ENCODE peak calls at places on chromosomes 3 and 15, in nine cellular contexts. P is sciatic nerve; X is AG04449; U is G401; T is NCI-H526; F is activated CD4-positive, alpha-beta T cell treated with anti-CD3 and anti-CD28 coated beads for 48 hours; Q is fibroblast of lung; G is breast epithelium; L is stimulated activated CD4-positive, alpha-beta T cell treated with anti-CD3 and anti-CD28 coated beads, Interleukin-2, amount 100 ng/mL, for 48 hours. I is an unnamed sample.

GRCh38 chr3:23540600-23540999 is 265.2 kb upstream of the UBE2E1 start:
- DNase-seq in F (no peak), X (no peak), P (no peak), Q (no peak), U (no peak), T (no peak), G (no peak), L (no peak), I (no peak)

GRCh38 chr3:133927543-133928066 is 31.9 kb upstream of the RAB6B start:
- DNase-seq in X (no peak), T (no peak), F (peak; percentile 71), P (no peak), U (no peak), Q (peak; percentile 21), G (no peak), L (peak; percentile 70), I (peak; percentile 66)

GRCh38 chr3:179929091-179929529 is 107.6 kb downstream of the PEX5L start:
- DNase-seq in U (peak; percentile 35), P (peak; percentile 76), L (peak; percentile 36), T (peak; percentile 62), X (peak; percentile 31), F (peak; percentile 57), G (no peak), Q (peak; percentile 59), I (no peak)

GRCh38 chr15:90300988-90301715 is 35.7 kb downstream of the NGRN start:
- DNase-seq in F (peak; percentile 77), Q (peak; percentile 12), L (peak; percentile 63), U (peak; percentile 82), X (no peak), G (no peak), P (peak; percentile 70), T (peak; percentile 20), I (peak; percentile 35)

GRCh38 chr3:13483286-13483685 is 3.2 kb downstream of the HDAC11 start:
- DNase-seq in F (no peak), U (no peak), X (no peak), Q (no peak), G (no peak), T (no peak), L (no peak), P (peak; percentile 47), I (no peak)

GRCh38 chr15:77909131-77909940 is 168.2 kb downstream of the TBC1D2B start:
- DNase-seq in X (no peak), F (no peak), U (no peak), Q (no peak), P (no peak), G (no peak), T (no peak), L (no peak), I (no peak)

GRCh38 chr3:192904632-192905289 is 12.9 kb downstream of the MB21D2 start:
- DNase-seq in F (no peak), Q (peak; percentile 47), G (no peak), P (no peak), T (no peak), L (no peak), U (no peak), X (no peak), I (no peak)

GRCh38 chr3:39269528-39269927 is 10.3 kb downstream of the CX3CR1 start:
- DNase-seq in U (no peak), Q (no peak), T (no peak), G (no peak), P (no peak), L (no peak), X (no peak), F (no peak), I (no peak)

GRCh38 chr15:41971893-41972340 is 440 bp downstream of the EHD4 start:
- DNase-seq in T (no peak), P (peak; percentile 72), Q (no peak), U (no peak), G (no peak), L (no peak), X (no peak), F (no peak), I (peak; percentile 27)

GRCh38 chr3:137770066-137770805 is 6.1 kb downstream of the SOX14 start:
- DNase-seq in P (no peak), U (no peak), Q (no peak), F (peak; percentile 7), G (no peak), L (no peak), X (no peak), T (no peak), I (no peak)

GRCh38 chr15:91142097-91142744 is 42.2 kb downstream of the SV2B start:
- DNase-seq in Q (no peak), U (peak; percentile 64), L (no peak), T (peak; percentile 17), X (no peak), P (no peak), F (no peak), G (no peak), I (no peak)

GRCh38 chr15:82992436-82992835 is 6.4 kb downstream of the RAMAC start:
- DNase-seq in F (no peak), G (no peak), U (no peak), X (no peak), P (no peak), T (no peak), Q (no peak), L (no peak), I (no peak)

GRCh38 chr15:65421360-65422215 is 1.2 kb downstream of the IGDCC4 start:
- DNase-seq in T (peak; percentile 21), F (no peak), X (no peak), P (peak; percentile 69), Q (peak; percentile 89), G (no peak), L (no peak), U (peak; percentile 52), I (no peak)

GRCh38 chr3:14538451-14539088 is 1.6 kb downstream of the GRIP2 start:
- DNase-seq in G (no peak), P (no peak), Q (no peak), F (no peak), U (no peak), L (no peak), T (no peak), X (no peak), I (no peak)

GRCh38 chr15:62403164-62403809 is 238.2 kb upstream of the C2CD4B start:
- DNase-seq in L (no peak), T (no peak), F (no peak), U (no peak), X (no peak), P (no peak), G (no peak), Q (peak; percentile 77), I (no peak)

GRCh38 chr3:173398111-173398479 is 551 bp downstream of the NLGN1 start:
- DNase-seq in T (no peak), G (no peak), P (no peak), F (no peak), X (no peak), Q (peak; percentile 69), L (no peak), U (no peak), I (no peak)

GRCh38 chr3:37761043-37761442 is 100.6 kb upstream of the CTDSPL start:
- DNase-seq in P (no peak), F (no peak), X (no peak), L (no peak), T (no peak), U (no peak), G (no peak), Q (no peak), I (no peak)

GRCh38 chr3:42829083-42829627 is 19.9 kb downstream of the ACKR2 start:
- DNase-seq in X (no peak), F (no peak), Q (no peak), P (no peak), G (no peak), L (no peak), U (no peak), T (no peak), I (no peak)

GRCh38 chr3:157824281-157824680 is 281.9 kb downstream of the SHOX2 start:
- DNase-seq in U (no peak), T (no peak), P (no peak), G (no peak), X (no peak), F (no peak), L (no peak), Q (no peak), I (no peak)

GRCh38 chr3:121648219-121648958 is 12.3 kb downstream of the HCLS1 start:
- DNase-seq in T (no peak), G (no peak), X (no peak), U (peak; percentile 23), P (no peak), L (no peak), Q (no peak), F (no peak), I (no peak)

GRCh38 chr15:32952901-32953889 is 235.4 kb downstream of the GREM1 start:
- DNase-seq in G (no peak), F (no peak), P (no peak), T (peak; percentile 88), Q (peak; percentile 55), U (no peak), L (no peak), X (no peak), I (no peak)